ENCODE peak calls at places on chromosomes 12 and 14, in six cellular contexts. U is lower leg skin, M is GM20000, O is GM04504, K is myocyte, G is lower lobe of right lung. J is an unnamed sample.

GRCh38 chr12:68865399-68866154 is 57.6 kb downstream of the MDM2 start:
- DNase-seq in G (no peak), U (no peak), O (no peak), K (no peak), M (no peak), J (no peak)

GRCh38 chr12:110546339-110546738 is 36.8 kb downstream of the PPTC7 start:
- DNase-seq in O (peak), K (peak), M (no peak), U (no peak), G (no peak), J (no peak)

GRCh38 chr14:32703246-32703645 is 235.4 kb upstream of the NPAS3 start:
- DNase-seq in G (no peak), M (no peak), O (no peak), U (peak), K (peak), J (no peak)

GRCh38 chr12:94973202-94973601 is 30.3 kb downstream of the NDUFA12 start:
- DNase-seq in K (peak), G (no peak), U (no peak), M (no peak), O (no peak), J (no peak)

GRCh38 chr14:104101086-104101621 is 15.7 kb downstream of the ASPG start:
- DNase-seq in U (no peak), G (peak), K (no peak), M (no peak), O (no peak), J (no peak)

GRCh38 chr12:122336015-122336946 is 70.0 kb upstream of the VPS33A start:
- DNase-seq in G (no peak), K (no peak), U (no peak), M (peak), O (no peak), J (no peak)

GRCh38 chr12:131129839-131130238 is 176.1 kb downstream of the ADGRD1 start:
- DNase-seq in U (no peak), K (no peak), M (no peak), O (no peak), G (no peak), J (no peak)

GRCh38 chr12:27913999-27914614 is 58.4 kb downstream of the PTHLH start:
- DNase-seq in O (no peak), G (no peak), K (no peak), M (no peak), U (no peak), J (no peak)

GRCh38 chr12:102685841-102686240 is 205.5 kb upstream of the IGF1 start:
- DNase-seq in G (no peak), U (no peak), M (no peak), K (peak), O (no peak), J (no peak)

GRCh38 chr12:125564753-125565152 is 499.5 kb downstream of the AACS start:
- DNase-seq in M (no peak), G (no peak), U (no peak), O (no peak), K (no peak), J (no peak)

GRCh38 chr14:36951380-36951911 is 221.0 kb downstream of the SLC25A21 start:
- DNase-seq in O (no peak), U (no peak), M (no peak), K (no peak), G (no peak), J (no peak)

GRCh38 chr12:125193798-125194562 is 128.7 kb downstream of the AACS start:
- DNase-seq in M (no peak), K (peak), O (no peak), U (no peak), G (no peak), J (no peak)

GRCh38 chr14:54894995-54895394 is 7.6 kb downstream of the GCH1 start:
- DNase-seq in G (no peak), K (no peak), M (no peak), O (no peak), U (no peak), J (no peak)

GRCh38 chr12:58298793-58299192 is 357.4 kb downstream of the ATP23 start:
- DNase-seq in K (no peak), M (no peak), O (no peak), U (no peak), G (no peak), J (no peak)

GRCh38 chr12:32031109-32031508 is 71.9 kb downstream of the RESF1 start:
- DNase-seq in U (no peak), G (no peak), O (no peak), K (peak), M (no peak), J (no peak)

GRCh38 chr12:121784460-121784859 is 9.0 kb downstream of the RHOF start:
- DNase-seq in G (no peak), U (peak), O (peak), M (no peak), K (peak), J (no peak)

GRCh38 chr14:64700894-64701293 is 3.3 kb upstream of the PLEKHG3 start:
- DNase-seq in G (no peak), O (no peak), M (no peak), K (no peak), U (no peak), J (no peak)

GRCh38 chr14:64464695-64465094 is 604 bp upstream of the AKAP5 start:
- DNase-seq in M (no peak), K (no peak), O (no peak), U (no peak), G (no peak), J (no peak)

GRCh38 chr12:110732572-110732971 is 10.1 kb downstream of the PPP1CC start:
- DNase-seq in U (no peak), M (no peak), G (no peak), K (no peak), O (no peak), J (no peak)

GRCh38 chr14:88868558-88869159 is 44.2 kb downstream of the TTC8 start:
- DNase-seq in O (no peak), M (peak), K (peak), U (no peak), G (no peak), J (no peak)

GRCh38 chr12:16184691-16185090 is 92.8 kb downstream of the SLC15A5 start:
- DNase-seq in U (no peak), O (no peak), K (no peak), G (no peak), M (no peak), J (no peak)

GRCh38 chr14:50744242-50744641 is 76.1 kb upstream of the SAV1 start:
- DNase-seq in M (no peak), U (no peak), G (no peak), O (no peak), K (no peak), J (no peak)

GRCh38 chr14:53226553-53226952 is 73.4 kb upstream of the DDHD1 start:
- DNase-seq in U (no peak), M (no peak), O (no peak), K (peak), G (no peak), J (no peak)

GRCh38 chr12:112855375-112855774 is 51.4 kb upstream of the OAS1 start:
- DNase-seq in U (no peak), K (no peak), O (no peak), M (peak), G (no peak), J (no peak)

GRCh38 chr12:32921397-32921796 is 24.8 kb upstream of the PKP2 start:
- DNase-seq in U (no peak), G (no peak), K (no peak), M (no peak), O (no peak), J (no peak)

GRCh38 chr14:77290705-77291104 is 19.7 kb upstream of the NGB start:
- DNase-seq in M (no peak), G (no peak), O (no peak), U (no peak), K (no peak), J (no peak)

GRCh38 chr12:109656681-109657262 is 56.9 kb upstream of the FAM222A start:
- DNase-seq in G (no peak), M (no peak), O (no peak), K (no peak), U (no peak), J (no peak)

GRCh38 chr14:78598046-78598652 is 428.0 kb downstream of the NRXN3 start:
- DNase-seq in K (peak), M (peak), G (peak), O (peak), U (no peak), J (no peak)

GRCh38 chr12:43292699-43293098 is 259.3 kb downstream of the ADAMTS20 start:
- DNase-seq in G (no peak), K (peak), O (no peak), U (no peak), M (no peak), J (no peak)

GRCh38 chr12:11718768-11719253 is 69.3 kb downstream of the ETV6 start:
- DNase-seq in O (no peak), U (no peak), G (no peak), K (no peak), M (no peak), J (no peak)

GRCh38 chr14:90511795-90512331 is 115.0 kb downstream of the CALM1 start:
- DNase-seq in M (no peak), O (no peak), G (no peak), K (no peak), U (no peak), J (no peak)

GRCh38 chr14:61003571-61003970 is 22.5 kb downstream of the SLC38A6 start:
- DNase-seq in U (no peak), M (no peak), O (no peak), G (no peak), K (peak), J (no peak)

GRCh38 chr14:76784881-76785280 is 23.6 kb downstream of the VASH1 start:
- DNase-seq in M (peak), U (peak), G (peak), O (peak), K (peak), J (peak)

GRCh38 chr12:98758331-98758730 is 113.2 kb downstream of the APAF1 start:
- DNase-seq in K (no peak), M (no peak), G (no peak), U (no peak), O (peak), J (no peak)

GRCh38 chr14:104805326-104805678 is 4.4 kb downstream of the ZBTB42 start:
- DNase-seq in U (no peak), G (peak), O (peak), K (peak), M (no peak), J (peak)

GRCh38 chr12:2877959-2878732 is 1.1 kb downstream of the RHNO1 start:
- DNase-seq in M (peak), U (no peak), K (peak), G (no peak), O (no peak), J (no peak)

GRCh38 chr12:53514626-53515290 is 7.5 kb upstream of the NPFF start:
- DNase-seq in U (no peak), G (no peak), K (no peak), M (no peak), O (no peak), J (no peak)